ENCODE peak calls at places on chromosomes 16 and 17, in four cellular contexts. P is keratinocyte, B is IMR-90, O is K562. I is an unnamed sample. For H3K9me1, the result is how much of the 10 kb centered on the place peaks cover.

GRCh38 chr17:44187131-44187899 is 543 bp downstream of the TMUB2 start:
- DNase-seq in P (no peak), O (peak), B (peak), I (peak)

GRCh38 chr16:684961-685696 is 995 bp upstream of the JMJD8 start:
- DNase-seq in B (no peak), P (no peak), O (no peak), I (no peak)

GRCh38 chr16:10180771-10181163 is 1.5 kb downstream of the GRIN2A start:
- DNase-seq in P (no peak), O (peak), B (no peak), I (no peak)

GRCh38 chr16:56279132-56279531 is 87.8 kb downstream of the GNAO1 start:
- DNase-seq in O (no peak), B (no peak), P (no peak), I (no peak)

GRCh38 chr16:9797306-9797705 is 384.9 kb downstream of the GRIN2A start:
- DNase-seq in B (no peak), P (peak), O (no peak), I (peak)

GRCh38 chr17:80097307-80097630 is 4.1 kb upstream of the GAA start:
- DNase-seq in P (no peak), O (no peak), B (no peak), I (no peak)

GRCh38 chr17:34356194-34356593 is at the start of gene CCL13:
- DNase-seq in P (no peak), O (no peak), B (no peak), I (no peak)

GRCh38 chr17:10125761-10126553 is 72.4 kb downstream of the GAS7 start:
- DNase-seq in B (peak), P (no peak), O (no peak), I (no peak)

GRCh38 chr16:76194621-76195015 is 82.6 kb upstream of the CNTNAP4 start:
- DNase-seq in B (no peak), O (no peak), P (no peak), I (no peak)

GRCh38 chr17:76688165-76688622 is 22.6 kb downstream of the MXRA7 start:
- DNase-seq in P (no peak), B (no peak), O (no peak), I (no peak)

GRCh38 chr17:8911205-8911604 is 43.7 kb upstream of the PIK3R6 start:
- DNase-seq in B (no peak), P (no peak), O (no peak), I (no peak)

GRCh38 chr17:72024457-72024856 is 96.4 kb upstream of the SOX9 start:
- DNase-seq in O (no peak), P (no peak), B (no peak), I (no peak)

GRCh38 chr16:69563605-69564580 is 1.9 kb upstream of the NFAT5 start:
- DNase-seq in P (no peak), B (peak), O (no peak), I (peak)

GRCh38 chr17:34443832-34444469 is 80.9 kb upstream of the CCL1 start:
- DNase-seq in O (peak), B (no peak), P (no peak), I (no peak)

GRCh38 chr17:76391200-76391715 is 6.8 kb downstream of the SPHK1 start:
- DNase-seq in P (no peak), B (no peak), O (no peak), I (no peak)

GRCh38 chr17:69075823-69076222 is 15.1 kb upstream of the ABCA9 start:
- DNase-seq in P (no peak), O (no peak), B (no peak), I (no peak)

GRCh38 chr17:58577696-58578095 is 63.3 kb upstream of the MTMR4 start:
- DNase-seq in O (peak), P (no peak), B (peak), I (peak)

DNA sequence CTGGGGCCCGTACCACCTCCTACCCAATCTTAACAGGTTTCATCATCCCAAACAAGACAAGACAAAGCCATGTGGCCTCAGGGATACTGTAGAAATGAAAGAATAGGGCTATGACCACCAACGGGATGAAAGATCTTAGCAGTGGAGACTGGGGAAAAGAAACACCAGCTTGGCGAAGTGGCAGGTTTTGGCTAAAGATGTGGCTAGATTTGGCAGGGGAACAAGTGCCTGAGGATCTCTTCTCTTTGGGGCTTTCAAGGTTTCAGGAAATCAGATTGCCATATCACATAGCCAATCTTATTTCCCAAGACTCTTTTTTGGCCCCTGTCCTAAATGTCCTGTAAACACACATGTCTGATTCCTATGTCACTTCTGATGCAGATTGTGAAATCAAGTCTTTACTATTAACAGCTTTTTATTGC is 6.9 kb downstream of the KRT24 start:
- DNase-seq in B (no peak), P (no peak), O (no peak), I (no peak)
- H3K9me1 ChIP-seq in B (under half), P (under half), O (under half), I (under half)

GRCh38 chr17:79008666-79009387 is 737 bp downstream of the CANT1 start:
- DNase-seq in O (peak), B (no peak), P (no peak), I (no peak)

GRCh38 chr17:79011451-79012147 is 2.0 kb upstream of the CANT1 start:
- DNase-seq in O (no peak), B (peak), P (no peak), I (peak)

GRCh38 chr17:79009397-79010303 is at the start of gene CANT1:
- DNase-seq in P (no peak), B (peak), O (peak), I (peak)

GRCh38 chr17:79012563-79013134 is 3.1 kb upstream of the CANT1 start:
- DNase-seq in B (no peak), O (no peak), P (no peak), I (no peak)

DNA sequence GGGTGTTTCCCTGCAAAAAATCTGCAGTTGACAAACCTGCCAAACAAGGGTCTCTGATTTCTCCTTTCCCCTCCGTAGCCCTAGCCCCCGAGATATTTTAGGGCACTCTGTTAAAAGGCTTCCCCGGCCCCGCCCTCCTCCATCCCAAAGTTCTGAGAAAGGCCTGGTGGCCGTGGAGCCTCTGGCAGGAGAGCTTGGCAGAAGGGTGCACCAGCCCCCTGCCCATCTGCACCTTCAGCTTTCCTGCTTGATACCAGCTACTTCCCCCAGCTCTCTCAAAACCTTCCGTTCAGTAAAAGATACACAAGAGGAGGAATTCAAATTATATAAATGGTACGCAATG is 711 bp upstream of the CANT1 start:
- DNase-seq in B (no peak), O (no peak), P (no peak), I (no peak)
- H3K9me1 ChIP-seq in B (under half), O (under half), P (under half), I (under half)

DNA sequence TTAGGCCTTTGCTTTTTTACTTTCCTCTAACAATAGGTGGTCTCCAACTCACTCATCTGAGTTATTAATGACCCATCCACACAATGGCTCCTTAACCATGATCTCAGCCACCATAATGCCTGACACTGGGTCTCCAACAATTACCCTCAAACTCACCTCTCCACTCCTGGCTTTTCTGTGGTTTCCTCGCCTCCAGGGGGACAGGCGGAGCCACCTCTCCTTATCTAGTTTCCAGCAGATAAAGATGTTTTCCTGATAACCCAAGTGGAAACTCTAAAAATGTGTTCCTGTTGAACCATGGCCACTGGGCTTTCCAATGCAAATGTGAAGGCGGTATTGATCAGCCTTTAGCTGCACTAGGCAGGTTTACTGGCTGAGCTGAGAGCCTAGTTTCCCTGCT is 9.4 kb upstream of the NOL11 start:
- DNase-seq in P (no peak), B (no peak), O (peak), I (no peak)
- H3K9me1 ChIP-seq in P (under half), B (under half), O (under half), I (under half)

GRCh38 chr16:21649196-21649595 is 3.2 kb downstream of the IGSF6 start:
- DNase-seq in B (no peak), O (no peak), P (no peak), I (no peak)
- H3K9me1 ChIP-seq in B (under half), O (under half), P (under half), I (under half)

GRCh38 chr16:51967566-51967965 is 579.4 kb downstream of the TOX3 start:
- DNase-seq in P (no peak), O (no peak), B (no peak), I (no peak)
- H3K9me1 ChIP-seq in P (under half), O (under half), B (under half), I (under half)

GRCh38 chr17:17326275-17326875 is 23.2 kb downstream of the NT5M start:
- DNase-seq in B (no peak), O (no peak), P (no peak), I (no peak)
- H3K9me1 ChIP-seq in B (under half), O (under half), P (under half), I (under half)

DNA sequence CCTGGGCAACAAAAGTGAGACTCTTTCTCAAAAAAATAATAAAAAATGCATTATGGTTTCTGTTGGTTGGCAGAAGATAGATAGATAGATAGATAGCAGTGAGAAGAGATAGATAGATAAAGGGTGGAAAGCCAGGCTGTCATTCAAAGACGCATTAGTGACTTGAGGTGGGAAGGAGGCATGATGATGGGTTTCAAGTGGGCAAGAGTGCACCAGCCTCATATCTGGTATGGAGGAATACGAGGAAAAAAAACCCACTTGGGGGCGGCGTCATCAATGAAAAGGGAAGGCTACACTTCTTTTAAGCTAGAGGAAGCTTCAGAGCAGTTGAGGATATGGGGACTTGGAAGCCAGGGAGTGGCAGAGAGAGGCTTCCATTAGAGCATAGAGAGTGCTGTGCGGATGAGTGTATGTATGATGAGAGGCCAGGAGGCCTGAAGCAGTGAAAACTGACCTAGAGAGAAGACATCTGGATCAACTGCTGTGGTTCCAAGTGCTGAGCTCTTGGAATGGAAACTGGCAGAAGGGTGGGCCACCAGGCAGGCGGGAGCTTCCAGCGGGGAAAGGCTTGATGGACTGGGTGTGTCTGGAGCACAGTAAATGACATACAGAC is 31.8 kb downstream of the CEP95 start:
- DNase-seq in P (no peak), B (no peak), O (no peak), I (no peak)
- H3K9me1 ChIP-seq in P (under half), B (under half), O (under half), I (under half)

DNA sequence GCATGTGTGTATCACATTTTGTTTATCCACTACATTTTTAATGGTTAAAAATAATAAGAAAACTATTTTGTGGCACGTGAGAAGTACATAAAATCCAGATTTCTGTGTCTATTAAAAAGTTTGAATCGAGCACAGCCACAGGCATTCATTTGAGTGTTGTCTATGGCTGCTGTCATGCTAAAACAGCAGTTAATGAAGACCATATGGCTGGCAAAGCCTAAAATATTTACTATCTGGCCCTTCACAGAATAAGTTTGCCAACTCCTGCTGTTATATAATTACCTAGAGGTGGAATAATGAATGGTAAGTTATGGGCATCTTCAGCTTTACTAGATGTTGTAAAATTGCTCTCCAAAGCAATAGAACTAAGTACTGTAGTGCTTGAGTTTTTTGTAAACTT is 30.5 kb downstream of the TMEM98 start:
- DNase-seq in P (no peak), O (no peak), B (no peak), I (no peak)
- H3K9me1 ChIP-seq in P (under half), O (under half), B (under half), I (under half)

DNA sequence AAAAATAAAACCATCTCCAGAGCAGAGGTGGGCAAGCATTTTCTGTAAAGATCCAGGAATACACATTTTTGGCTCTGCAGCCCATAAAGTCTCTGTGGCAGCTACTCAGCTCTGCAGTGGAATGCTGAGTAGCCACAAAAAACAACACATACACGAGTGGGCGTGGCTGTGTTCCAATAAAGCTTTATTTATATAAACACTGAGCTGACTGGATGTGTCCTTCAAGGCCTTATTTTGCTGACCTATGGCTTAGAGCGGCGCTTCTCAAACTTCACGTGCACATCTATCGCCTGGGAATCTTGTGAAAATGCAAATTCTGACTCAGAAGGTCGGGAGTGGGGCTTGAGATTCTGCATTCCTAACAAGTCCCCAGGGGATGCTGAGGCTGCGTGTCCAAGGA is 39.7 kb downstream of the XYLT1 start:
- DNase-seq in P (no peak), B (peak), O (no peak), I (no peak)
- H3K9me1 ChIP-seq in P (under half), B (under half), O (under half), I (under half)

GRCh38 chr17:81489012-81489968 is 23.3 kb downstream of the ACTG1 start:
- DNase-seq in B (no peak), P (no peak), O (no peak), I (no peak)

GRCh38 chr17:81491761-81492160 is 20.8 kb downstream of the ACTG1 start:
- DNase-seq in O (no peak), B (no peak), P (no peak), I (no peak)

GRCh38 chr17:81491193-81491592 is 21.4 kb downstream of the ACTG1 start:
- DNase-seq in P (no peak), O (no peak), B (no peak), I (no peak)

GRCh38 chr17:81490599-81490992 is 22.0 kb downstream of the ACTG1 start:
- DNase-seq in O (no peak), B (no peak), P (no peak), I (no peak)

GRCh38 chr17:81489986-81490598 is 22.5 kb downstream of the ACTG1 start:
- DNase-seq in O (no peak), P (no peak), B (no peak), I (no peak)
- H3K9me1 ChIP-seq in O (under half), P (under half), B (under half), I (under half)

I was measured in endothelial cell of umbilical vein.